ENCODE peak calls at places on chromosomes 4 and X, in four cellular contexts. A is cardiac muscle cell; Q is choroid plexus epithelial cell; K is activated CD8-positive, alpha-beta T cell treated with anti-CD3 and anti-CD28 coated beads for 36 hours. S is an unnamed sample.

GRCh38 chr4:151227731-151228130 is 49.2 kb upstream of the PRSS48 start:
- DNase-seq in Q (peak; percentile 99), A (no peak), K (no peak), S (no peak)

GRCh38 chrX:138849521-138849920 is 138.0 kb upstream of the FGF13 start:
- DNase-seq in K (no peak), Q (no peak), A (no peak), S (no peak)

GRCh38 chrX:11998944-11999343 is 139.3 kb upstream of the FRMPD4 start:
- DNase-seq in Q (peak; percentile 21), K (no peak), A (no peak), S (no peak)

GRCh38 chr4:155017426-155017825 is 191.0 kb upstream of the NPY2R start:
- DNase-seq in K (no peak), A (no peak), Q (no peak), S (no peak)

GRCh38 chr4:168304744-168305459 is 13.7 kb downstream of the DDX60 start:
- DNase-seq in A (no peak), K (no peak), Q (peak; percentile 21), S (no peak)

GRCh38 chrX:111837226-111837625 is 38.8 kb upstream of the TRPC5OS start:
- DNase-seq in K (no peak), Q (no peak), A (peak; percentile 75), S (no peak)

GRCh38 chr4:93646225-93646930 is 182.2 kb upstream of the ATOH1 start:
- DNase-seq in Q (no peak), K (no peak), A (no peak), S (no peak)

GRCh38 chr4:100681289-100681688 is 163.5 kb upstream of the EMCN start:
- DNase-seq in Q (no peak), A (no peak), K (no peak), S (no peak)

GRCh38 chr4:148574502-148574901 is 132.3 kb upstream of the NR3C2 start:
- DNase-seq in K (no peak), Q (peak; percentile 46), A (no peak), S (no peak)

GRCh38 chr4:144903953-144904711 is 193.9 kb downstream of the ANAPC10 start:
- DNase-seq in A (no peak), Q (peak; percentile 73), K (no peak), S (no peak)

GRCh38 chr4:86092684-86093083 is 267.2 kb downstream of the MAPK10 start:
- DNase-seq in K (no peak), A (no peak), Q (peak; percentile 83), S (no peak)

GRCh38 chr4:146450524-146450923 is 71.2 kb downstream of the SLC10A7 start:
- DNase-seq in Q (peak; percentile 45), A (no peak), K (peak; percentile 17), S (no peak)

GRCh38 chrX:31715675-31716074 is 643.8 kb upstream of the FTHL17 start:
- DNase-seq in K (no peak), Q (no peak), A (no peak), S (no peak)

GRCh38 chr4:31360786-31361185 is 640.6 kb downstream of the PCDH7 start:
- DNase-seq in A (no peak), Q (peak; percentile 90), K (no peak), S (no peak)

GRCh38 chr4:140094701-140095420 is 59.1 kb downstream of the MAML3 start:
- DNase-seq in K (peak; percentile 87), A (no peak), Q (no peak), S (no peak)

GRCh38 chrX:30181353-30181752 is 34.0 kb upstream of the MAGEB2 start:
- DNase-seq in A (no peak), Q (no peak), K (no peak), S (no peak)

GRCh38 chrX:47311857-47312774 is 58.3 kb upstream of the ZNF157 start:
- DNase-seq in Q (peak; percentile 83), K (peak; percentile 67), A (peak; percentile 46), S (no peak)

GRCh38 chrX:49257846-49258748 is 6.4 kb downstream of the FOXP3 start:
- DNase-seq in A (no peak), K (peak; percentile 56), Q (no peak), S (no peak)

GRCh38 chrX:123481908-123482873 is 250.7 kb downstream of the THOC2 start:
- DNase-seq in Q (peak; percentile 15), A (peak; percentile 52), K (no peak), S (no peak)

GRCh38 chrX:36898301-36898700 is 109.9 kb upstream of the FAM47C start:
- DNase-seq in K (no peak), Q (peak; percentile 10), A (peak; percentile 36), S (no peak)

DNA sequence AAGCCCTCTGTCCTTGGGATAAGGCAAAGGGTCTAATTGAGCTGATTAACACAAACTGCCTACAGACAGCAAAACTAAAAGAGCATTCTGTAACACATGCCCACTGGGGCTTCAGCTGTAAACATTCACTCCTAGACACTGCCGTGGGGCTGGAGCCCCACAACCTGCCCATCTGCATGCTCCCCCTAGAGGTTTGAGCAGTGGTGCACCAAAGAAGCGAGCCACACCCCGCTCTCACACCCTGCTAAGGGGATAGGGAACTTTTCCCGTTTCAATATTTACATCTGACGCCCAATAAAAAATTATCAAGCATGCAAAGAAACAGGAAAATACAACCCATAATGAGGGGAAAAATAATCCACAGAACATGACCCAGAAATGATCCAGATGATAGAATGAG is 46.9 kb upstream of the HSD17B10 start:
- DNase-seq in Q (no peak), K (peak; percentile 14), A (no peak), S (no peak)
- TF ChIP-seq CTCF in Q (peak; percentile 55), K (no peak), A (peak; percentile 38), S (no peak)

GRCh38 chr4:142660728-142661127 is 185.4 kb downstream of the INPP4B start:
- DNase-seq in K (peak; percentile 2), A (no peak), Q (no peak), S (no peak)
- TF ChIP-seq CTCF in K (no peak), A (no peak), Q (peak; percentile 21), S (no peak)

DNA sequence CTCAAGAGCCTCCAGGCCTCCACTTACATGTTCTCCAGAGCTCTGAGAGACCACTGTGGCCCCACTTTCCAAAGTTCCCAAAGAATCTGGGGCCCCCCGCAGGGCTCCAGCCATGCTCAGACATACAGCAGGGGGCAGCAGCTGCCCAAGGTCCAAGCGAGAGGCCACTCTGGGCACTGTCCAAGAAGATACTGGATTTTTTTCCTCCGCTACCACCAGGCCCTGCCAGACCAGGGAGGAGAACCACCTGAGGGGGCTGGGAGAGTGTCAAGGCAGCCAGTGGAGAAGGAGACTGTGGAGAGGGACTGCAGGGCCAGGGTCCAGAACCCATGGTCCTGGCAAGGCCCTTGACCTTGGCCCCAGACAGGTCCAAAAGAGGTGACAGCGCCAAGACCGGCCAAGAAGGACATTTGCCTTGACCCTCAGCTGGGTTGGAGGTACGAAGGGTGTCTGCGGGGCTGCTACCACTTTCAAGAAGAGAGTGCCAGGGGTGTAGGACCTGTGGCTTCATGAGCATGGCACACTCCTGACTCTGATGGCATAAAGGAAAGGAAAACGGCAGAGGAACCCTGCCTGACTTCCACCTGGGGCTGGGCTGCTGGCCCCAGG is 5.3 kb downstream of the EMD start:
- DNase-seq in Q (peak; percentile 36), K (no peak), A (no peak), S (no peak)
- TF ChIP-seq CTCF in Q (peak; percentile 62), K (no peak), A (peak; percentile 54), S (no peak)

GRCh38 chr4:10405672-10406071 is 51.6 kb downstream of the ZNF518B start:
- DNase-seq in A (no peak), Q (no peak), K (no peak), S (no peak)

DNA sequence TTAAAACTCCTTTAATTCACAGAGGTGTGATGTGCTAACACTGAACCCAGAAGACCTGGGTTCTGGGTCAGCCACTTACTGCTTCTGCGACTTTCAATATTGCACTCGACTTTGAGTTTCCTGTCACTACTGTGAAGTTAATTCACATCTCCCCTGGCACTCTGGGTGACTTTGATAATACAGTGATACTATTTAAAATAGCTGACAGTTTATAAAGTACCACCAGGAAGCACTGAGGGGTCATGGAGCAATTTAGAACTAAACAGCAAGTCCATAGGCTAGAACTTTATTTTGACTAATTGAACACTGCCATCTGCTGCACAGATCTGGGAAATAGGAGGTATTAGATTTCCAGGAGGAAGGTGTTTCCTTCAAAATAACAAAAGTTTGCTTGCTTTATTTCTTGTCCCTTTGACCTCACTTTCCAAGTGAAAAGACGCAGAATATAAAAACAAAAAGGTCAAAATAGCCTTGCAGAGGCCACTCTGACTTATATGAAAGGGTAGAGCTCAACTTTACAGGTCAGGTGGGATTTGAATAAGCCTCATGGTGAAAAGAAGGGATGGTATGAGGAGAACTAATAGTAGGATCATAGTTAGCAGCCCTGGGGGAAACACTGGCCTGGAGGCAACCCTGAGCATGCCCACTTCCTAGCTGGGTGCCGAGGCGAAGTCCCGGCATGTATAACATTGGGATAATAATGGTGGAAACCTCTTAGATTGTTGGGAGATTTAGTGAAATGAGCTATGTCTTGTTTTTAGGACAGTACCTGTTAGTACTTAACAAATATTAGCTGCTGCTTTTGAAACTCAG is 53.4 kb downstream of the ZNF518B start:
- DNase-seq in Q (peak; percentile 71), A (peak; percentile 57), K (peak; percentile 17), S (no peak)
- TF ChIP-seq CTCF in Q (peak; percentile 64), A (peak; percentile 51), K (peak; percentile 72), S (no peak)

DNA sequence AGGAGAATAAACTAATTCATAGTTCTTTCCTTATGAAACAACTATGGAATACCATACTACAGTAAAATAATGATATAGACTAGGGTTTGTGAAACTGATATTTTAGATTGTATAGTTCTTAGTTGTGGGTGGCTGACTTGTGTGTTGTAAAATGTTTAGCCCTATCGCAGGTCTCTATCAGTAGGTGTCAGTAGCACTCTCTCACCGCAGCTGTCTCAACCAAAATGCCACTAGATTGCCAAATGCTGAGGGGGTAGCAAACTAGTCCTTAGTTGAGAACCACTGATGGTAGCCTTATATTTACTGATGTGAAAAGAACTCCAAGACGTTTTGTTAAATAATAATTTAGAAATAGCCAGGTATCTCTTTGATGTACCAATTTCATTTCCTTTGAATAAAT is 48.1 kb downstream of the RHOXF2B start:
- DNase-seq in A (no peak), Q (no peak), K (no peak), S (no peak)
- TF ChIP-seq CTCF in A (no peak), Q (no peak), K (no peak), S (no peak)

GRCh38 chrX:117743469-117744251 is 372.9 kb downstream of the KLHL13 start:
- DNase-seq in A (peak; percentile 28), K (no peak), Q (peak; percentile 0), S (no peak)
- TF ChIP-seq CTCF in A (peak; percentile 5), K (no peak), Q (peak; percentile 22), S (no peak)

DNA sequence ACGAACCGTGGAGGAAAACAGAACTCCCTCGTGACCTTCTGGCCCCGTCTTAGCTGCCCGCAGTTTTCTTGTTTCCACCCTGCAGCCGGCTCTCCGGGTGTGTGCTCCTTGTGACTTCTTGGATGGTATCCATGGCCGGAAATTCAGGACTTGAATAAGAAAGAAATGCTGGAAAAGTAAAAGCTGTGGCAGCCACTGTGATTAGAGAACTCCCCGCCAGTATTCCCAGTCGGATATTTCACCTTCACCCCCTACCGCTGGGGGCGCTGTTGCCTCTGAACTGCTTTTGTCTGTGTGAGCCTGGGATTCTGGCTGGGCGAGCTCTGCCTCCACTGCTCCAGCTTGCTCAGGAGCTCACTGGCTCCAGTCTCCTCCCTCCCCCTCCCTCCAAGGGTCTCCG is 41.5 kb upstream of the CYP4V2 start:
- DNase-seq in K (peak; percentile 30), A (peak; percentile 21), Q (peak; percentile 64), S (no peak)
- TF ChIP-seq CTCF in K (peak; percentile 65), A (peak; percentile 77), Q (peak; percentile 63), S (no peak)